ENCODE peak calls at places on chromosomes 2 and 18, in nine cellular contexts. One of them, this sample, is unnamed.

GRCh38 chr18:12376034-12376717 is 851 bp downstream of the AFG3L2 start:
- DNase-seq in nephron progenitor cell: peak
- DNase-seq in endothelial cell: peak
- DNase-seq in cardiac fibroblast: peak
- DNase-seq in heart right ventricle: peak
- DNase-seq in Peyer's patch: peak
- DNase-seq in fibroblast of the aortic adventitia: peak
- DNase-seq in BE2C: peak
- DNase-seq in AG09319: no peak
- DNase-seq in this sample: no peak

GRCh38 chr18:79511271-79511670 is 115.5 kb downstream of the NFATC1 start:
- DNase-seq in nephron progenitor cell: no peak
- DNase-seq in endothelial cell: no peak
- DNase-seq in cardiac fibroblast: no peak
- DNase-seq in heart right ventricle: no peak
- DNase-seq in Peyer's patch: peak
- DNase-seq in fibroblast of the aortic adventitia: no peak
- DNase-seq in BE2C: no peak
- DNase-seq in AG09319: no peak
- DNase-seq in this sample: peak

GRCh38 chr2:25618676-25619075 is 54.7 kb downstream of the DTNB start:
- DNase-seq in nephron progenitor cell: no peak
- DNase-seq in endothelial cell: no peak
- DNase-seq in cardiac fibroblast: peak
- DNase-seq in heart right ventricle: no peak
- DNase-seq in Peyer's patch: no peak
- DNase-seq in fibroblast of the aortic adventitia: peak
- DNase-seq in BE2C: no peak
- DNase-seq in AG09319: no peak
- DNase-seq in this sample: no peak

GRCh38 chr2:39228413-39229209 is 15.2 kb downstream of the CDKL4 start:
- DNase-seq in nephron progenitor cell: no peak
- DNase-seq in endothelial cell: no peak
- DNase-seq in cardiac fibroblast: no peak
- DNase-seq in heart right ventricle: no peak
- DNase-seq in Peyer's patch: no peak
- DNase-seq in fibroblast of the aortic adventitia: no peak
- DNase-seq in BE2C: no peak
- DNase-seq in AG09319: no peak
- DNase-seq in this sample: no peak

GRCh38 chr2:221104391-221104811 is 467.7 kb downstream of the EPHA4 start:
- DNase-seq in nephron progenitor cell: peak
- DNase-seq in endothelial cell: no peak
- DNase-seq in cardiac fibroblast: peak
- DNase-seq in heart right ventricle: peak
- DNase-seq in Peyer's patch: no peak
- DNase-seq in fibroblast of the aortic adventitia: peak
- DNase-seq in BE2C: no peak
- DNase-seq in AG09319: no peak
- DNase-seq in this sample: no peak

GRCh38 chr2:81266106-81266505 is 961.6 kb upstream of the LRRTM1 start:
- DNase-seq in nephron progenitor cell: peak
- DNase-seq in endothelial cell: peak
- DNase-seq in cardiac fibroblast: peak
- DNase-seq in heart right ventricle: no peak
- DNase-seq in Peyer's patch: no peak
- DNase-seq in fibroblast of the aortic adventitia: no peak
- DNase-seq in BE2C: peak
- DNase-seq in AG09319: no peak
- DNase-seq in this sample: peak

GRCh38 chr2:102301867-102302362 is 9.4 kb upstream of the IL1RL1 start:
- DNase-seq in nephron progenitor cell: peak
- DNase-seq in endothelial cell: peak
- DNase-seq in cardiac fibroblast: peak
- DNase-seq in heart right ventricle: peak
- DNase-seq in Peyer's patch: no peak
- DNase-seq in fibroblast of the aortic adventitia: peak
- DNase-seq in BE2C: no peak
- DNase-seq in AG09319: no peak
- DNase-seq in this sample: no peak

GRCh38 chr18:54191352-54191751 is 33.1 kb downstream of the MBD2 start:
- DNase-seq in nephron progenitor cell: no peak
- DNase-seq in endothelial cell: no peak
- DNase-seq in cardiac fibroblast: no peak
- DNase-seq in heart right ventricle: no peak
- DNase-seq in Peyer's patch: no peak
- DNase-seq in fibroblast of the aortic adventitia: no peak
- DNase-seq in BE2C: no peak
- DNase-seq in AG09319: no peak
- DNase-seq in this sample: no peak

GRCh38 chr18:8758466-8758865 is 53.1 kb downstream of the MTCL1 start:
- DNase-seq in nephron progenitor cell: no peak
- DNase-seq in endothelial cell: no peak
- DNase-seq in cardiac fibroblast: no peak
- DNase-seq in heart right ventricle: no peak
- DNase-seq in Peyer's patch: no peak
- DNase-seq in fibroblast of the aortic adventitia: no peak
- DNase-seq in BE2C: no peak
- DNase-seq in AG09319: no peak
- DNase-seq in this sample: no peak

GRCh38 chr18:44592639-44593038 is 88.0 kb upstream of the SETBP1 start:
- DNase-seq in nephron progenitor cell: no peak
- DNase-seq in endothelial cell: no peak
- DNase-seq in cardiac fibroblast: peak
- DNase-seq in heart right ventricle: peak
- DNase-seq in Peyer's patch: no peak
- DNase-seq in fibroblast of the aortic adventitia: peak
- DNase-seq in BE2C: no peak
- DNase-seq in AG09319: no peak
- DNase-seq in this sample: no peak

GRCh38 chr2:74860079-74860478 is 26.2 kb downstream of the HK2 start:
- DNase-seq in nephron progenitor cell: no peak
- DNase-seq in endothelial cell: no peak
- DNase-seq in cardiac fibroblast: no peak
- DNase-seq in heart right ventricle: no peak
- DNase-seq in Peyer's patch: no peak
- DNase-seq in fibroblast of the aortic adventitia: no peak
- DNase-seq in BE2C: no peak
- DNase-seq in AG09319: no peak
- DNase-seq in this sample: no peak

GRCh38 chr2:99660616-99661416 is 171.0 kb upstream of the REV1 start:
- DNase-seq in nephron progenitor cell: no peak
- DNase-seq in endothelial cell: no peak
- DNase-seq in cardiac fibroblast: no peak
- DNase-seq in heart right ventricle: no peak
- DNase-seq in Peyer's patch: no peak
- DNase-seq in fibroblast of the aortic adventitia: no peak
- DNase-seq in BE2C: no peak
- DNase-seq in AG09319: no peak
- DNase-seq in this sample: no peak

GRCh38 chr2:160680294-160680693 is 186.7 kb upstream of the RBMS1 start:
- DNase-seq in nephron progenitor cell: no peak
- DNase-seq in endothelial cell: no peak
- DNase-seq in cardiac fibroblast: no peak
- DNase-seq in heart right ventricle: no peak
- DNase-seq in Peyer's patch: no peak
- DNase-seq in fibroblast of the aortic adventitia: no peak
- DNase-seq in BE2C: no peak
- DNase-seq in AG09319: no peak
- DNase-seq in this sample: no peak

GRCh38 chr2:171531291-171531690 is 9.0 kb downstream of the CYBRD1 start:
- DNase-seq in nephron progenitor cell: no peak
- DNase-seq in endothelial cell: no peak
- DNase-seq in cardiac fibroblast: peak
- DNase-seq in heart right ventricle: no peak
- DNase-seq in Peyer's patch: no peak
- DNase-seq in fibroblast of the aortic adventitia: peak
- DNase-seq in BE2C: no peak
- DNase-seq in AG09319: peak
- DNase-seq in this sample: no peak

GRCh38 chr18:66495844-66496243 is 108.0 kb downstream of the CDH19 start:
- DNase-seq in nephron progenitor cell: peak
- DNase-seq in endothelial cell: peak
- DNase-seq in cardiac fibroblast: peak
- DNase-seq in heart right ventricle: peak
- DNase-seq in Peyer's patch: no peak
- DNase-seq in fibroblast of the aortic adventitia: no peak
- DNase-seq in BE2C: peak
- DNase-seq in AG09319: no peak
- DNase-seq in this sample: peak

GRCh38 chr2:75787532-75788132 is 76.9 kb upstream of the GCFC2 start:
- DNase-seq in nephron progenitor cell: no peak
- DNase-seq in endothelial cell: no peak
- DNase-seq in cardiac fibroblast: peak
- DNase-seq in heart right ventricle: no peak
- DNase-seq in Peyer's patch: no peak
- DNase-seq in fibroblast of the aortic adventitia: peak
- DNase-seq in BE2C: no peak
- DNase-seq in AG09319: no peak
- DNase-seq in this sample: no peak

GRCh38 chr2:191601060-191601459 is 76.9 kb upstream of the NABP1 start:
- DNase-seq in nephron progenitor cell: no peak
- DNase-seq in endothelial cell: no peak
- DNase-seq in cardiac fibroblast: no peak
- DNase-seq in heart right ventricle: no peak
- DNase-seq in Peyer's patch: no peak
- DNase-seq in fibroblast of the aortic adventitia: no peak
- DNase-seq in BE2C: no peak
- DNase-seq in AG09319: no peak
- DNase-seq in this sample: no peak

GRCh38 chr2:69169990-69170389 is 157.0 kb downstream of the ANTXR1 start:
- DNase-seq in nephron progenitor cell: no peak
- DNase-seq in endothelial cell: no peak
- DNase-seq in cardiac fibroblast: no peak
- DNase-seq in heart right ventricle: no peak
- DNase-seq in Peyer's patch: no peak
- DNase-seq in fibroblast of the aortic adventitia: no peak
- DNase-seq in BE2C: no peak
- DNase-seq in AG09319: no peak
- DNase-seq in this sample: peak

GRCh38 chr2:147030966-147031760 is 813.7 kb upstream of the ACVR2A start:
- DNase-seq in nephron progenitor cell: no peak
- DNase-seq in endothelial cell: no peak
- DNase-seq in cardiac fibroblast: peak
- DNase-seq in heart right ventricle: no peak
- DNase-seq in Peyer's patch: no peak
- DNase-seq in fibroblast of the aortic adventitia: peak
- DNase-seq in BE2C: no peak
- DNase-seq in AG09319: no peak
- DNase-seq in this sample: no peak

DNA sequence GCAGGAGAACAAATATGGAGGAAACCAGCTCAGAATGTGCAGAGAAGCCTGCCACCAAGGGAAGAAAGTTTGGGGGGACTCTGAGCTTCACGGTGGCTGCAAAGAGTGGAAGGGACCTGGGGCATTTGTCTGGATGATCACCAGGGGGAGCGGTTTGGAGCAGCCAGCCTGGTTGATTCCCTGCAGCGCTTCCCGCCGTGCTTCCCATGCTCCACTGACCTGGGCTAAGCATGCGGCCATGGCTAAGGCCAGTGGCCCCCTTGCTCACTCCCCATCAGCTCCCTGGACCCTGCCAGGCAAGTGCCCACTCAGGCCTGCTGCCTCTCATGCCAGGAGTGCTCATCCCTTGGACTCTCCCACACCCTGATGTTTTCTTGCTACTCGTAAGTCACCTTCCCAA is 27.0 kb downstream of the NTSR2 start:
- DNase-seq in nephron progenitor cell: no peak
- DNase-seq in endothelial cell: no peak
- DNase-seq in cardiac fibroblast: no peak
- DNase-seq in heart right ventricle: no peak
- DNase-seq in Peyer's patch: no peak
- DNase-seq in fibroblast of the aortic adventitia: no peak
- DNase-seq in BE2C: no peak
- DNase-seq in AG09319: no peak
- DNase-seq in this sample: no peak
- TF ChIP-seq CTCF in nephron progenitor cell: no peak
- TF ChIP-seq CTCF in endothelial cell: no peak
- TF ChIP-seq CTCF in cardiac fibroblast: no peak
- TF ChIP-seq CTCF in heart right ventricle: no peak
- TF ChIP-seq CTCF in Peyer's patch: no peak
- TF ChIP-seq CTCF in fibroblast of the aortic adventitia: no peak
- TF ChIP-seq CTCF in BE2C: peak
- TF ChIP-seq CTCF in AG09319: no peak
- TF ChIP-seq CTCF in this sample: peak

DNA sequence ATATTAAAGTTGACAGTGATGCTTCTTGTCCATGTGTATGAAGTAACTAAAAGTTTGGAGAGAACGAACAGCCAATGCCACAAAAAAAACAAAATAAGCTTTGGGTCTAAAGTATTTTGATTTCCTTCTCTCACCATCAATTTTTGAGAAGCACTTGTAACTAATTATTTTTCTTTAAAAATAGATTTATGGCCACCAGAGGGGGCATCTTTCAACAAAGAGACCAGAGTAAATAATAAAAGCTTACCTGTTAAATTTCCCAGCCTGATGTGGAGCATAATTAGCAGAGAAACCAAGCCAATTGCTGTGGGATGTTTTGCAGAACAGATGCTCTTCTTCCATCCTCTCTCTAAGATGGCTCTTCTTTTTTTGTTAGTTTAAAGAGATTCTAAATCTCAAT is 29.0 kb downstream of the LINC00305 start:
- DNase-seq in nephron progenitor cell: no peak
- DNase-seq in endothelial cell: no peak
- DNase-seq in cardiac fibroblast: no peak
- DNase-seq in heart right ventricle: no peak
- DNase-seq in Peyer's patch: no peak
- DNase-seq in fibroblast of the aortic adventitia: no peak
- DNase-seq in BE2C: no peak
- DNase-seq in AG09319: no peak
- DNase-seq in this sample: no peak
- TF ChIP-seq CTCF in nephron progenitor cell: no peak
- TF ChIP-seq CTCF in endothelial cell: peak
- TF ChIP-seq CTCF in cardiac fibroblast: no peak
- TF ChIP-seq CTCF in heart right ventricle: peak
- TF ChIP-seq CTCF in Peyer's patch: peak
- TF ChIP-seq CTCF in fibroblast of the aortic adventitia: no peak
- TF ChIP-seq CTCF in BE2C: no peak
- TF ChIP-seq CTCF in AG09319: no peak
- TF ChIP-seq CTCF in this sample: no peak

GRCh38 chr2:54557601-54558187 is 101.6 kb downstream of the SPTBN1 start:
- DNase-seq in nephron progenitor cell: peak
- DNase-seq in endothelial cell: peak
- DNase-seq in cardiac fibroblast: peak
- DNase-seq in heart right ventricle: no peak
- DNase-seq in Peyer's patch: peak
- DNase-seq in fibroblast of the aortic adventitia: peak
- DNase-seq in BE2C: peak
- DNase-seq in AG09319: no peak
- DNase-seq in this sample: peak
- TF ChIP-seq CTCF in nephron progenitor cell: no peak
- TF ChIP-seq CTCF in endothelial cell: no peak
- TF ChIP-seq CTCF in cardiac fibroblast: no peak
- TF ChIP-seq CTCF in heart right ventricle: peak
- TF ChIP-seq CTCF in Peyer's patch: no peak
- TF ChIP-seq CTCF in fibroblast of the aortic adventitia: no peak
- TF ChIP-seq CTCF in BE2C: peak
- TF ChIP-seq CTCF in AG09319: no peak
- TF ChIP-seq CTCF in this sample: no peak

DNA sequence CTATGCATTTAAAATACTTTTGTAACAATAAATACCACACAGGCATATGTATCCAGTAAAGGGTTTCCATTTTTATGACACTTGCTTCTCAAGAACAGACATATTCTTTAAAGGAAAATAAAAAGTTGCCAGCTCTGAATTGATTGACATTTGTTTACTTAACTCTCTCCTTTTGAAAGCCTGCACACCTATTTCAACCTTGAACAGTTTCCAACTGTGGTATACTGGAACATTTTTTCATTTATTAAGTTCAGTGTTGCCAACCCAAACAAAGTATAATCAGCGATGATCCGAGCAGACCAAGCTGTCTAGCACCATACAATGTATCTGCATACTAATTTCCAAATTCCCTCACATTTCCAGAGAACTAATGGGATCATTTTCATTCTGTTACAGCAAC is 725.3 kb upstream of the ZEB2 start:
- DNase-seq in nephron progenitor cell: no peak
- DNase-seq in endothelial cell: no peak
- DNase-seq in cardiac fibroblast: no peak
- DNase-seq in heart right ventricle: no peak
- DNase-seq in Peyer's patch: no peak
- DNase-seq in fibroblast of the aortic adventitia: no peak
- DNase-seq in BE2C: no peak
- DNase-seq in AG09319: no peak
- DNase-seq in this sample: no peak
- TF ChIP-seq CTCF in nephron progenitor cell: no peak
- TF ChIP-seq CTCF in endothelial cell: no peak
- TF ChIP-seq CTCF in cardiac fibroblast: no peak
- TF ChIP-seq CTCF in heart right ventricle: no peak
- TF ChIP-seq CTCF in Peyer's patch: no peak
- TF ChIP-seq CTCF in fibroblast of the aortic adventitia: no peak
- TF ChIP-seq CTCF in BE2C: no peak
- TF ChIP-seq CTCF in AG09319: no peak
- TF ChIP-seq CTCF in this sample: no peak